ENCODE peak calls at places on chromosomes 7 and 10, in nine cellular contexts. One of them, this sample, is unnamed.

GRCh38 chr10:77180104-77180503 is 457.5 kb downstream of the KCNMA1 start:
- DNase-seq in left colon: no peak
- DNase-seq in cardiac septum: no peak
- DNase-seq in SJSA1: no peak
- DNase-seq in NAMALWA: no peak
- DNase-seq in T-cell: no peak
- DNase-seq in thoracic aorta: no peak
- DNase-seq in H54: no peak
- DNase-seq in SW480: no peak
- DNase-seq in this sample: no peak

GRCh38 chr7:24668922-24669635 is 88.2 kb downstream of the GSDME start:
- DNase-seq in thoracic aorta: no peak
- DNase-seq in T-cell: no peak
- DNase-seq in SW480: peak; percentile 37
- DNase-seq in cardiac septum: no peak
- DNase-seq in SJSA1: no peak
- DNase-seq in H54: no peak
- DNase-seq in left colon: peak; percentile 27
- DNase-seq in NAMALWA: no peak
- DNase-seq in this sample: no peak

GRCh38 chr7:147803625-147804024 is 786.9 kb upstream of the C7orf33 start:
- DNase-seq in SW480: no peak
- DNase-seq in left colon: no peak
- DNase-seq in thoracic aorta: no peak
- DNase-seq in SJSA1: no peak
- DNase-seq in cardiac septum: no peak
- DNase-seq in H54: no peak
- DNase-seq in NAMALWA: no peak
- DNase-seq in T-cell: no peak
- DNase-seq in this sample: peak; percentile 80

GRCh38 chr7:131619336-131620305 is 63.2 kb upstream of the PODXL start:
- DNase-seq in H54: no peak
- DNase-seq in SJSA1: no peak
- DNase-seq in thoracic aorta: no peak
- DNase-seq in NAMALWA: peak; percentile 43
- DNase-seq in cardiac septum: no peak
- DNase-seq in SW480: no peak
- DNase-seq in left colon: no peak
- DNase-seq in T-cell: no peak
- DNase-seq in this sample: no peak

GRCh38 chr10:10677479-10677878 is 340.2 kb upstream of the CELF2 start:
- DNase-seq in cardiac septum: no peak
- DNase-seq in SW480: peak; percentile 34
- DNase-seq in H54: peak; percentile 2
- DNase-seq in NAMALWA: peak; percentile 61
- DNase-seq in left colon: no peak
- DNase-seq in T-cell: no peak
- DNase-seq in thoracic aorta: no peak
- DNase-seq in SJSA1: no peak
- DNase-seq in this sample: no peak

GRCh38 chr7:36205844-36206243 is 52.8 kb downstream of the EEPD1 start:
- DNase-seq in left colon: peak; percentile 63
- DNase-seq in T-cell: no peak
- DNase-seq in SW480: no peak
- DNase-seq in NAMALWA: no peak
- DNase-seq in cardiac septum: no peak
- DNase-seq in SJSA1: no peak
- DNase-seq in H54: no peak
- DNase-seq in thoracic aorta: no peak
- DNase-seq in this sample: no peak

GRCh38 chr10:63675171-63675570 is 154.0 kb downstream of the REEP3 start:
- DNase-seq in left colon: no peak
- DNase-seq in cardiac septum: no peak
- DNase-seq in H54: no peak
- DNase-seq in SW480: no peak
- DNase-seq in SJSA1: no peak
- DNase-seq in thoracic aorta: no peak
- DNase-seq in T-cell: no peak
- DNase-seq in NAMALWA: no peak
- DNase-seq in this sample: no peak

GRCh38 chr7:3897430-3898385 is 596.7 kb downstream of the SDK1 start:
- DNase-seq in left colon: no peak
- DNase-seq in T-cell: peak; percentile 29
- DNase-seq in thoracic aorta: no peak
- DNase-seq in SJSA1: no peak
- DNase-seq in NAMALWA: peak; percentile 70
- DNase-seq in cardiac septum: no peak
- DNase-seq in SW480: peak; percentile 58
- DNase-seq in H54: peak; percentile 52
- DNase-seq in this sample: no peak

GRCh38 chr7:29035044-29035740 is 77.1 kb upstream of the TRIL start:
- DNase-seq in cardiac septum: no peak
- DNase-seq in left colon: no peak
- DNase-seq in H54: peak; percentile 82
- DNase-seq in NAMALWA: no peak
- DNase-seq in SJSA1: peak; percentile 67
- DNase-seq in T-cell: no peak
- DNase-seq in SW480: peak; percentile 97
- DNase-seq in thoracic aorta: no peak
- DNase-seq in this sample: no peak

GRCh38 chr10:123093489-123093888 is 42.3 kb upstream of the HMX3 start:
- DNase-seq in thoracic aorta: no peak
- DNase-seq in SJSA1: no peak
- DNase-seq in SW480: no peak
- DNase-seq in H54: no peak
- DNase-seq in left colon: no peak
- DNase-seq in cardiac septum: no peak
- DNase-seq in T-cell: no peak
- DNase-seq in NAMALWA: no peak
- DNase-seq in this sample: no peak

GRCh38 chr10:49036638-49037037 is 78.7 kb downstream of the VSTM4 start:
- DNase-seq in cardiac septum: no peak
- DNase-seq in H54: no peak
- DNase-seq in T-cell: no peak
- DNase-seq in left colon: no peak
- DNase-seq in SJSA1: no peak
- DNase-seq in NAMALWA: no peak
- DNase-seq in thoracic aorta: no peak
- DNase-seq in SW480: no peak
- DNase-seq in this sample: no peak